ENCODE peak calls at places on chromosomes 4 and X, in six cellular contexts. Z, L, E, F, I and W are unnamed samples.

GRCh38 chr4:15771419-15772058 is 6.6 kb upstream of the CD38 start:
- DNase-seq in I (no peak), L (no peak), E (no peak), F (no peak), Z (no peak), W (peak)

GRCh38 chrX:80578518-80579105 is 158.4 kb downstream of the TENT5D start:
- DNase-seq in E (no peak), F (no peak), I (peak), L (no peak), Z (peak), W (no peak)

GRCh38 chr4:19248023-19248422 is 1003.7 kb upstream of the SLIT2 start:
- DNase-seq in I (no peak), E (no peak), Z (no peak), F (no peak), L (no peak), W (no peak)

GRCh38 chr4:10917475-10918103 is 233.0 kb upstream of the CLNK start:
- DNase-seq in I (no peak), F (no peak), L (no peak), E (no peak), Z (no peak), W (no peak)

GRCh38 chrX:55151199-55151598 is 62.4 kb downstream of the PAGE2 start:
- DNase-seq in F (no peak), I (no peak), E (no peak), L (no peak), Z (no peak), W (no peak)

GRCh38 chrX:136780738-136781137 is at the start of gene ARHGEF6:
- DNase-seq in E (no peak), L (no peak), F (no peak), I (no peak), Z (no peak), W (peak)

GRCh38 chr4:122777846-122778501 is 45.5 kb downstream of the BBS12 start:
- DNase-seq in E (no peak), I (no peak), F (no peak), Z (no peak), L (no peak), W (no peak)

GRCh38 chrX:118261136-118261535 is 84.8 kb upstream of the WDR44 start:
- DNase-seq in I (no peak), E (no peak), F (no peak), L (no peak), Z (no peak), W (no peak)

GRCh38 chr4:176191974-176192373 is 3.4 kb downstream of the SPATA4 start:
- DNase-seq in L (no peak), I (no peak), F (no peak), Z (no peak), E (no peak), W (no peak)

GRCh38 chr4:183960021-183960420 is 54.9 kb downstream of the STOX2 start:
- DNase-seq in Z (peak), E (peak), F (no peak), I (no peak), L (peak), W (no peak)

GRCh38 chr4:189202182-189202868 is 738.3 kb upstream of the FRG1 start:
- DNase-seq in I (peak), E (peak), L (peak), Z (peak), F (no peak), W (peak)

GRCh38 chr4:165360041-165360782 is 18.6 kb upstream of the CPE start:
- DNase-seq in Z (no peak), F (no peak), L (no peak), I (no peak), E (no peak), W (no peak)

GRCh38 chr4:25938251-25939186 is 24.5 kb downstream of the SMIM20 start:
- DNase-seq in L (no peak), F (no peak), Z (no peak), I (peak), E (no peak), W (peak)

GRCh38 chr4:8266088-8266487 is 3.5 kb upstream of the HTRA3 start:
- DNase-seq in Z (no peak), L (no peak), E (no peak), I (no peak), F (no peak), W (no peak)

GRCh38 chr4:168587326-168588125 is 90.7 kb downstream of the PALLD start:
- DNase-seq in I (no peak), L (no peak), Z (peak), E (peak), F (no peak), W (no peak)

GRCh38 chrX:30893206-30893605 is 4.2 kb upstream of the TAB3 start:
- DNase-seq in F (no peak), Z (peak), I (no peak), E (no peak), L (no peak), W (no peak)

GRCh38 chr4:146550161-146550560 is 28.4 kb upstream of the SLC10A7 start:
- DNase-seq in E (no peak), I (no peak), Z (no peak), L (no peak), F (no peak), W (no peak)

GRCh38 chr4:142463195-142463594 is 382.9 kb downstream of the INPP4B start:
- DNase-seq in I (no peak), L (no peak), E (no peak), F (no peak), Z (no peak), W (no peak)

GRCh38 chr4:23614284-23614892 is 275.5 kb downstream of the PPARGC1A start:
- DNase-seq in I (peak), Z (no peak), E (no peak), F (no peak), L (no peak), W (peak)

GRCh38 chrX:1205681-1206611 is 6.5 kb downstream of the CRLF2 start:
- DNase-seq in E (peak), Z (peak), F (no peak), L (no peak), I (peak), W (peak)

GRCh38 chr4:169846396-169846795 is 88.7 kb upstream of the HPF1 start:
- DNase-seq in Z (no peak), I (no peak), F (no peak), L (no peak), E (no peak), W (no peak)

GRCh38 chr4:184408021-184408710 is 66.2 kb downstream of the IRF2 start:
- DNase-seq in I (no peak), E (no peak), L (no peak), F (no peak), Z (peak), W (no peak)

GRCh38 chr4:32429151-32429550 is 1709.0 kb downstream of the PCDH7 start:
- DNase-seq in F (no peak), I (no peak), Z (no peak), L (no peak), E (no peak), W (no peak)

GRCh38 chrX:132489256-132490085 is 633 bp upstream of the MBNL3 start:
- DNase-seq in I (peak), F (no peak), E (peak), Z (peak), L (peak), W (peak)

GRCh38 chrX:153870288-153870690 is 15.7 kb downstream of the L1CAM start:
- DNase-seq in L (no peak), Z (no peak), E (peak), F (no peak), I (no peak), W (no peak)

GRCh38 chr4:149911995-149912394 is 96.4 kb upstream of the IQCM start:
- DNase-seq in Z (no peak), L (no peak), I (no peak), F (no peak), E (no peak), W (no peak)

GRCh38 chr4:92263575-92263974 is 40.2 kb upstream of the GRID2 start:
- DNase-seq in E (no peak), F (no peak), I (no peak), Z (no peak), L (no peak), W (no peak)

GRCh38 chrX:118520206-118520857 is 24.7 kb downstream of the DOCK11 start:
- DNase-seq in I (no peak), Z (peak), E (no peak), L (no peak), F (no peak), W (no peak)

GRCh38 chrX:118948270-118948669 is 26.1 kb upstream of the LONRF3 start:
- DNase-seq in F (no peak), Z (no peak), L (no peak), E (no peak), I (no peak), W (no peak)

GRCh38 chr4:8135666-8136065 is 22.9 kb downstream of the ABLIM2 start:
- DNase-seq in E (no peak), Z (no peak), I (no peak), L (no peak), F (no peak), W (no peak)

GRCh38 chr4:15336410-15337184 is 91.2 kb upstream of the C1QTNF7 start:
- DNase-seq in F (no peak), L (no peak), I (no peak), E (no peak), Z (peak), W (no peak)

GRCh38 chr4:105923507-105924238 is 28.4 kb downstream of the NPNT start:
- DNase-seq in L (no peak), I (no peak), F (no peak), E (no peak), Z (peak), W (no peak)

GRCh38 chr4:6222761-6223292 is 22.5 kb upstream of the JAKMIP1 start:
- DNase-seq in I (no peak), Z (no peak), F (no peak), L (peak), E (peak), W (peak)

GRCh38 chr4:25667931-25668557 is 12.4 kb downstream of the SLC34A2 start:
- DNase-seq in L (no peak), E (no peak), I (no peak), Z (no peak), F (no peak), W (no peak)

GRCh38 chr4:1207603-1208265 is 35.4 kb upstream of the SPON2 start:
- DNase-seq in F (no peak), I (no peak), E (peak), Z (no peak), L (no peak), W (no peak)

GRCh38 chrX:20063716-20064351 is 52.9 kb downstream of the MAP7D2 start:
- DNase-seq in I (no peak), Z (no peak), F (no peak), E (no peak), L (no peak), W (peak)

GRCh38 chr4:144504853-144505252 is 141.1 kb upstream of the HHIP start:
- DNase-seq in F (no peak), L (no peak), Z (no peak), I (no peak), E (no peak), W (no peak)

GRCh38 chr4:54237770-54238169 is 8.7 kb downstream of the PDGFRA start:
- DNase-seq in I (no peak), F (no peak), Z (no peak), L (no peak), E (no peak), W (no peak)

GRCh38 chr4:182897601-182898478 is 19.3 kb downstream of the DCTD start:
- DNase-seq in Z (no peak), F (no peak), E (no peak), I (no peak), L (no peak), W (no peak)

GRCh38 chr4:139754913-139755312 is 89.3 kb downstream of the MGST2 start:
- DNase-seq in F (no peak), Z (no peak), I (no peak), E (no peak), L (no peak), W (no peak)

DNA sequence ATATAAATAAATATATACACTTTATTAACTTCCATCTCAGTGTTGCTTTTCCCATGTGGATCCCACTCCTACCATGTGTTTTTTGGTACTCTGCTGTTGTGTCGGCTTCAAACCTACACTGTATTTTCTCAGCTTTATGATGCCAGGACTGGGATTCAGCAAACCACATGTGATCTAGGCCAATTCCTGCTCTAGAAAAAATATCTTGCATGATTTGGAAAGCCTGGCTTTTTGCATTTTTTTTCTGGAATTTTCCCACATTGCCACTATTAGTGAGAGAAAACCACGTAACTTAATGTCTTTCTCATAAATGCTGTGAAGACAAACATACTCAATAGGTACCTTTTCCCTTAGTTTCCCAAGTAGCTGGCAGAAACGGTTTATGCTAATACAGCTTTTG is 55.9 kb downstream of the POLR2B start:
- DNase-seq in F (no peak), L (no peak), Z (no peak), E (no peak), I (no peak), W (no peak)
- TF ChIP-seq CTCF in F (no peak), L (no peak), Z (no peak), E (no peak), I (no peak), W (no peak)

DNA sequence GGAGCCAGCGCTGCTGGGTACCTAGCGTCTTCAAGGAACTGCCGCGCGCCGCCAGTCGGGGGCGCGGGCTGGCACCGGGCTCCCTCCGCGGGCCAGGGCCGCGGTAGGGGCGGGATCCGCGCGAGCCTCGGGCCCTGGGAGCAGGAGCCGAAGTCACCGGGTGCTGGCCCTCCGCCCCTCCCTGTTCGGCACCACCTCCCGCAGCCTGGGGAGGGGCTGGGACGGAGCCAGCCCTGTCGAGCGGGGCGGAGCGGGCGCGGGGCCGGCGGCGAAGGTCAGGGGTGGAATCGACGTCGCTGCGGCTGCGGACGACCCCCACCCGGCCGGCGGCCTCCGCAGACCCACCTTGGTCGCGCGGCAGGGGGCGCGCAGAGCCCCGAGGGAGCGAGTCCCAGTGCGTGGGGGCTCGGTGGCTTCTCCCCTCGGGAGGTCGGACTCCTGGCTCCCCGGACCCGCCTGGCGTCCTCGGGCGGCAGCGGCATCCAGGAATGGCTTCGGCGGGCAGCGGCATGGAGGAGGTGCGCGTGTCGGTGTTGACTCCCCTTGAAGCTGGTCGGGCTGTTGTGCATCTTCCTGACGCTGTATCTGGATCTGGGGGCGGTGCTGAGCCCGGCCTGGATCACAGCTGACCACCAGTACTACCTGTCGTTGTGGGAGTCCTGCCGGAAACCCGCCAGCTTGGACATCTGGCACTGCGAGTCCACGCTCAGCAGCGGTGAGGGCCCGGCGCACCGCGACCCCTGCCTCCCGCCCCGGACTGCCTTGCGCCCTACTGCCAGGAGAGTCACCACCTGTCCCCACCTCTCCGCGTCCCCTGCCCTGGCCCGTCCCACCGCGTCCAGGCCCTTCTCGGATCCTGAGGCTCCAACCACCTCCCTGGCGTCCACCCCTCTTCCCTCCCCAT is 50.5 kb upstream of the FAM47C start:
- DNase-seq in E (no peak), L (peak), F (peak), Z (peak), I (no peak), W (no peak)
- TF ChIP-seq CTCF in E (no peak), L (no peak), F (no peak), Z (no peak), I (no peak), W (no peak)

GRCh38 chrX:23694606-23695005 is 27.3 kb downstream of the PRDX4 start:
- DNase-seq in I (peak), F (no peak), E (peak), Z (peak), L (peak), W (peak)
- TF ChIP-seq CTCF in I (peak), F (peak), E (no peak), Z (peak), L (no peak), W (peak)

GRCh38 chr4:154858166-154858565 is 77.1 kb downstream of the RBM46 start:
- DNase-seq in I (no peak), Z (no peak), L (no peak), E (no peak), F (no peak), W (no peak)

GRCh38 chr4:154854362-154854761 is 73.3 kb downstream of the RBM46 start:
- DNase-seq in L (no peak), Z (peak), I (no peak), E (no peak), F (no peak), W (no peak)
- TF ChIP-seq CTCF in L (peak), Z (peak), I (no peak), E (no peak), F (peak), W (no peak)

GRCh38 chrX:97016106-97016505 is 132.4 kb downstream of the RPA4 start:
- DNase-seq in Z (no peak), L (no peak), I (no peak), E (no peak), F (no peak), W (no peak)
- TF ChIP-seq CTCF in Z (no peak), L (no peak), I (no peak), E (no peak), F (peak), W (no peak)

GRCh38 chrX:75603833-75604232 is 81.0 kb upstream of the ZDHHC15 start:
- DNase-seq in I (peak), F (peak), Z (peak), E (no peak), L (no peak), W (no peak)
- TF ChIP-seq CTCF in I (no peak), F (peak), Z (peak), E (peak), L (peak), W (peak)

DNA sequence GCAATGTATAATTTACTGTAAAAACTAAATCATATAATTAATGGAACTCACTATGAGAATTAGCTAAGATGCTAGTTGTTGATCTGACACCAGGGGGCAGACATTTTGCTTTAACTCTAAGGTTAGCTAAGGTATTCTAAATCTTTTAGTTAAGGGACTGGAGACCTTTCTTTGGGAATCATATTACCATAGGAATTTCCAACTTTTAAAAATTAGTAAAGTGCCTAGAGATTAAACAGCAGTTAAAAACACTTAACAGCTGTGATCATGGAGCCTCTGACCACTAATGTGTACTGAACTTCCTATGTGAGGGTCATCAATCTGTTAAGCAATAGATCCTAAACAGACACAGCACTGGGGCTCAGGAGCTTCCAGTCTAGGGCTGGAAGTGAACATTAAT is 226.6 kb downstream of the NSUN7 start:
- DNase-seq in L (peak), E (no peak), I (peak), F (no peak), Z (peak), W (peak)
- TF ChIP-seq CTCF in L (peak), E (peak), I (peak), F (peak), Z (peak), W (peak)